ENCODE peak calls at places on chromosomes 5 and 9, in four cellular contexts. M is EL, Y is NCI-H345, V is tibial artery. A is an unnamed sample.

GRCh38 chr5:54902817-54903473 is 82.4 kb downstream of the ESM1 start:
- DNase-seq in M (no peak), V (no peak), Y (no peak), A (no peak)

GRCh38 chr5:83900307-83900706 is 179.7 kb upstream of the HAPLN1 start:
- DNase-seq in V (no peak), M (no peak), Y (no peak), A (no peak)

GRCh38 chr9:112332977-112333638 is at the start of gene PTBP3:
- DNase-seq in M (peak), V (peak), Y (peak), A (peak)

GRCh38 chr5:31935702-31936347 is 238.3 kb downstream of the GOLPH3 start:
- DNase-seq in Y (peak), V (no peak), M (peak), A (no peak)

GRCh38 chr5:133111299-133111698 is 59.5 kb downstream of the HSPA4 start:
- DNase-seq in Y (peak), V (peak), M (peak), A (peak)

GRCh38 chr5:150213530-150213929 is 23.7 kb downstream of the SLC6A7 start:
- DNase-seq in Y (no peak), V (no peak), M (peak), A (no peak)

GRCh38 chr5:144800169-144800568 is 629.5 kb downstream of the KCTD16 start:
- DNase-seq in M (peak), Y (no peak), V (no peak), A (no peak)

GRCh38 chr5:139232161-139232724 is 34.1 kb upstream of the SIL1 start:
- DNase-seq in M (no peak), V (no peak), Y (peak), A (no peak)

GRCh38 chr9:133842174-133842573 is 104.0 kb upstream of the SARDH start:
- DNase-seq in Y (no peak), V (no peak), M (no peak), A (no peak)

GRCh38 chr5:78979899-78980298 is 5.2 kb downstream of the ARSB start:
- DNase-seq in Y (no peak), M (no peak), V (no peak), A (no peak)

GRCh38 chr5:160556886-160557285 is 135.2 kb downstream of the PTTG1 start:
- DNase-seq in Y (no peak), V (no peak), M (peak), A (no peak)

GRCh38 chr9:125683486-125683885 is 23.5 kb downstream of the MAPKAP1 start:
- DNase-seq in V (no peak), M (peak), Y (no peak), A (no peak)

GRCh38 chr5:54904425-54904824 is 81.0 kb downstream of the ESM1 start:
- DNase-seq in M (peak), V (no peak), Y (no peak), A (no peak)

GRCh38 chr5:126414874-126415502 is 8.2 kb upstream of the GRAMD2B start:
- DNase-seq in Y (no peak), M (peak), V (peak), A (no peak)

GRCh38 chr5:141477169-141477568 is 1.4 kb downstream of the PCDHGC3 start:
- DNase-seq in V (no peak), Y (no peak), M (no peak), A (no peak)

GRCh38 chr9:78982849-78983248 is 588.9 kb upstream of the TLE4 start:
- DNase-seq in Y (no peak), M (peak), V (no peak), A (no peak)

GRCh38 chr9:134221273-134222017 is 57.1 kb upstream of the RNU6ATAC start:
- DNase-seq in M (no peak), Y (no peak), V (no peak), A (no peak)

GRCh38 chr5:55387865-55388264 is 80.1 kb downstream of the MTREX start:
- DNase-seq in M (no peak), V (no peak), Y (no peak), A (no peak)

GRCh38 chr9:2730971-2731370 is 13.7 kb downstream of the KCNV2 start:
- DNase-seq in Y (no peak), M (no peak), V (no peak), A (no peak)

GRCh38 chr9:95175523-95175922 is 142.0 kb downstream of the FANCC start:
- DNase-seq in M (no peak), Y (peak), V (no peak), A (no peak)

GRCh38 chr9:20191239-20191840 is 402.5 kb upstream of the SLC24A2 start:
- DNase-seq in M (no peak), V (no peak), Y (no peak), A (no peak)

GRCh38 chr5:135242021-135242480 is 157.0 kb downstream of the MACROH2A1 start:
- DNase-seq in M (peak), V (no peak), Y (no peak), A (peak)

GRCh38 chr9:101398930-101399640 is 434 bp downstream of the ZNF189 start:
- DNase-seq in M (peak), V (peak), Y (peak), A (no peak)

GRCh38 chr5:80656425-80656824 is 1.6 kb upstream of the DHFR start:
- DNase-seq in M (peak), V (no peak), Y (no peak), A (no peak)

GRCh38 chr9:94656190-94656589 is 16.9 kb upstream of the FBP1 start:
- DNase-seq in Y (no peak), M (no peak), V (no peak), A (no peak)

GRCh38 chr5:33711094-33711670 is 180.6 kb downstream of the ADAMTS12 start:
- DNase-seq in M (no peak), Y (peak), V (no peak), A (no peak)

GRCh38 chr5:72561407-72561972 is 54.3 kb upstream of the ZNF366 start:
- DNase-seq in V (no peak), M (no peak), Y (no peak), A (no peak)

GRCh38 chr5:31186672-31187267 is 6.7 kb upstream of the CDH6 start:
- DNase-seq in Y (peak), V (no peak), M (peak), A (no peak)

GRCh38 chr5:65013141-65013540 is 244.4 kb downstream of the CWC27 start:
- DNase-seq in Y (no peak), M (no peak), V (no peak), A (no peak)

GRCh38 chr5:83102581-83102980 is 25.2 kb downstream of the XRCC4 start:
- DNase-seq in M (no peak), Y (no peak), V (no peak), A (no peak)

GRCh38 chr5:61805101-61805500 is 473.0 kb downstream of the ZSWIM6 start:
- DNase-seq in M (peak), Y (no peak), V (no peak), A (no peak)

GRCh38 chr9:69585571-69585970 is 86.6 kb downstream of the APBA1 start:
- DNase-seq in M (no peak), Y (no peak), V (no peak), A (no peak)

GRCh38 chr9:134365791-134366222 is 39.6 kb downstream of the RXRA start:
- DNase-seq in V (peak), Y (peak), M (no peak), A (peak)

GRCh38 chr5:159911349-159911748 is 4.9 kb upstream of the ADRA1B start:
- DNase-seq in Y (no peak), V (no peak), M (no peak), A (no peak)

GRCh38 chr5:153983885-153984284 is 54.8 kb downstream of the FAM114A2 start:
- DNase-seq in V (no peak), Y (no peak), M (no peak), A (no peak)